ENCODE peak calls at places on chromosome 3, in nine cellular contexts. One of them, this sample, is unnamed.

GRCh38 chr3:23071306-23071705 is 131.8 kb upstream of the UBE2E2 start:
- DNase-seq in A549: no peak
- DNase-seq in cardiac septum: no peak
- DNase-seq in upper lobe of left lung: no peak
- DNase-seq in activated naive CD4-positive, alpha-beta T cell: no peak
- DNase-seq in islet precursor cell: no peak
- DNase-seq in fibroblast of the aortic adventitia: no peak
- DNase-seq in GM20000: no peak
- DNase-seq in NCI-H774: no peak
- DNase-seq in this sample: no peak

GRCh38 chr3:45499529-45499928 is 95.0 kb upstream of the LIMD1 start:
- DNase-seq in A549: peak
- DNase-seq in cardiac septum: no peak
- DNase-seq in upper lobe of left lung: no peak
- DNase-seq in activated naive CD4-positive, alpha-beta T cell: no peak
- DNase-seq in islet precursor cell: no peak
- DNase-seq in fibroblast of the aortic adventitia: peak
- DNase-seq in GM20000: no peak
- DNase-seq in NCI-H774: no peak
- DNase-seq in this sample: no peak

GRCh38 chr3:30720586-30721313 is 114.3 kb downstream of the TGFBR2 start:
- DNase-seq in A549: peak
- DNase-seq in cardiac septum: no peak
- DNase-seq in upper lobe of left lung: no peak
- DNase-seq in activated naive CD4-positive, alpha-beta T cell: no peak
- DNase-seq in islet precursor cell: no peak
- DNase-seq in fibroblast of the aortic adventitia: peak
- DNase-seq in GM20000: no peak
- DNase-seq in NCI-H774: no peak
- DNase-seq in this sample: no peak

GRCh38 chr3:64056616-64057165 is 33.4 kb upstream of the PSMD6 start:
- DNase-seq in A549: no peak
- DNase-seq in cardiac septum: no peak
- DNase-seq in upper lobe of left lung: no peak
- DNase-seq in activated naive CD4-positive, alpha-beta T cell: no peak
- DNase-seq in islet precursor cell: peak
- DNase-seq in fibroblast of the aortic adventitia: peak
- DNase-seq in GM20000: no peak
- DNase-seq in NCI-H774: no peak
- DNase-seq in this sample: no peak

GRCh38 chr3:194806991-194807685 is 121.5 kb downstream of the FAM43A start:
- DNase-seq in A549: peak
- DNase-seq in cardiac septum: no peak
- DNase-seq in upper lobe of left lung: no peak
- DNase-seq in activated naive CD4-positive, alpha-beta T cell: no peak
- DNase-seq in islet precursor cell: peak
- DNase-seq in fibroblast of the aortic adventitia: peak
- DNase-seq in GM20000: no peak
- DNase-seq in NCI-H774: no peak
- DNase-seq in this sample: peak

GRCh38 chr3:177488740-177489139 is 291.5 kb upstream of the TBL1XR1 start:
- DNase-seq in A549: no peak
- DNase-seq in cardiac septum: no peak
- DNase-seq in upper lobe of left lung: no peak
- DNase-seq in activated naive CD4-positive, alpha-beta T cell: no peak
- DNase-seq in islet precursor cell: no peak
- DNase-seq in fibroblast of the aortic adventitia: peak
- DNase-seq in GM20000: no peak
- DNase-seq in NCI-H774: no peak
- DNase-seq in this sample: no peak

GRCh38 chr3:154971771-154972326 is 108.3 kb upstream of the MME start:
- DNase-seq in A549: peak
- DNase-seq in cardiac septum: no peak
- DNase-seq in upper lobe of left lung: no peak
- DNase-seq in activated naive CD4-positive, alpha-beta T cell: no peak
- DNase-seq in islet precursor cell: no peak
- DNase-seq in fibroblast of the aortic adventitia: peak
- DNase-seq in GM20000: no peak
- DNase-seq in NCI-H774: no peak
- DNase-seq in this sample: no peak

GRCh38 chr3:116129187-116129945 is 315.9 kb downstream of the LSAMP start:
- DNase-seq in A549: no peak
- DNase-seq in cardiac septum: no peak
- DNase-seq in upper lobe of left lung: no peak
- DNase-seq in activated naive CD4-positive, alpha-beta T cell: no peak
- DNase-seq in islet precursor cell: no peak
- DNase-seq in fibroblast of the aortic adventitia: no peak
- DNase-seq in GM20000: no peak
- DNase-seq in NCI-H774: no peak
- DNase-seq in this sample: no peak

GRCh38 chr3:76134166-76134565 is 348.8 kb upstream of the ZNF717 start:
- DNase-seq in A549: no peak
- DNase-seq in cardiac septum: no peak
- DNase-seq in upper lobe of left lung: no peak
- DNase-seq in activated naive CD4-positive, alpha-beta T cell: no peak
- DNase-seq in islet precursor cell: no peak
- DNase-seq in fibroblast of the aortic adventitia: no peak
- DNase-seq in GM20000: no peak
- DNase-seq in NCI-H774: no peak
- DNase-seq in this sample: no peak